ENCODE peak calls at places on chromosome 6, in eight cellular contexts. L is CD4-positive, alpha-beta T cell; G is psoas muscle; M is omental fat pad; O is NB4; U is OCI-LY7; K is brain microvascular endothelial cell; J is foreskin fibroblast. N is an unnamed sample.

GRCh38 chr6:11710221-11710836 is 68.3 kb downstream of the ADTRP start:
- DNase-seq in J (no peak), O (no peak), G (no peak), U (no peak), L (peak), K (no peak), M (no peak), N (peak)

GRCh38 chr6:132400641-132401119 is 595 bp downstream of the MOXD1 start:
- DNase-seq in M (no peak), O (no peak), G (no peak), L (no peak), K (no peak), U (no peak), J (no peak), N (no peak)

GRCh38 chr6:170271771-170272314 is 19.0 kb downstream of the DLL1 start:
- DNase-seq in O (peak), J (no peak), G (peak), U (peak), K (no peak), M (no peak), L (peak), N (peak)

GRCh38 chr6:33075568-33076405 is at the start of gene HLA-DPB1:
- DNase-seq in J (peak), L (no peak), U (peak), K (peak), G (no peak), O (peak), M (no peak), N (peak)

GRCh38 chr6:4355241-4355640 is 219.9 kb upstream of the ECI2 start:
- DNase-seq in U (no peak), K (peak), G (no peak), L (no peak), M (no peak), O (no peak), J (peak), N (no peak)

GRCh38 chr6:144944121-144944520 is 659.0 kb downstream of the UTRN start:
- DNase-seq in K (no peak), M (no peak), U (no peak), O (no peak), J (no peak), L (no peak), G (no peak), N (no peak)

GRCh38 chr6:72324591-72324990 is 297.3 kb upstream of the KCNQ5 start:
- DNase-seq in U (no peak), M (no peak), O (peak), K (no peak), G (no peak), L (no peak), J (no peak), N (no peak)

GRCh38 chr6:45480697-45481415 is 103.1 kb upstream of the SUPT3H start:
- DNase-seq in U (no peak), O (no peak), K (no peak), J (no peak), M (no peak), L (no peak), G (no peak), N (no peak)

GRCh38 chr6:4482461-4482860 is 293.7 kb upstream of the CDYL start:
- DNase-seq in J (no peak), O (no peak), M (no peak), U (no peak), K (no peak), L (no peak), G (no peak), N (no peak)

GRCh38 chr6:28802417-28803336 is 121.1 kb downstream of the TRIM27 start:
- DNase-seq in U (no peak), L (no peak), M (no peak), J (no peak), K (peak), G (no peak), O (peak), N (peak)

GRCh38 chr6:38603966-38604365 is 35.8 kb downstream of the BTBD9 start:
- DNase-seq in O (no peak), J (no peak), G (no peak), U (no peak), K (peak), L (no peak), M (no peak), N (no peak)

GRCh38 chr6:115551510-115551909 is 509.2 kb downstream of the FRK start:
- DNase-seq in J (no peak), K (no peak), M (no peak), O (no peak), U (no peak), G (no peak), L (no peak), N (no peak)

GRCh38 chr6:15952231-15953151 is 176.4 kb upstream of the MYLIP start:
- DNase-seq in O (peak), G (no peak), K (no peak), U (no peak), L (no peak), J (no peak), M (no peak), N (no peak)

GRCh38 chr6:46513533-46513932 is 22.3 kb upstream of the RCAN2 start:
- DNase-seq in K (no peak), G (no peak), O (no peak), U (no peak), M (no peak), J (no peak), L (no peak), N (no peak)

GRCh38 chr6:80425089-80425823 is 318.8 kb downstream of the BCKDHB start:
- DNase-seq in G (no peak), J (peak), M (no peak), K (peak), O (no peak), L (no peak), U (no peak), N (no peak)
- TF ChIP-seq CTCF in G (no peak), J (no peak), M (no peak), K (no peak), O (no peak), L (no peak), U (no peak), N (no peak)

GRCh38 chr6:21802611-21802899 is 209.0 kb downstream of the SOX4 start:
- DNase-seq in J (no peak), G (no peak), O (no peak), M (no peak), U (no peak), L (no peak), K (no peak), N (no peak)

GRCh38 chr6:21800948-21801438 is 207.4 kb downstream of the SOX4 start:
- DNase-seq in K (peak), U (no peak), O (no peak), M (no peak), G (no peak), L (no peak), J (peak), N (no peak)

GRCh38 chr6:21800330-21800729 is 206.8 kb downstream of the SOX4 start:
- DNase-seq in L (no peak), U (no peak), J (no peak), O (no peak), K (no peak), G (no peak), M (no peak), N (no peak)

GRCh38 chr6:21804941-21805610 is 211.5 kb downstream of the SOX4 start:
- DNase-seq in L (no peak), K (peak), U (no peak), M (no peak), J (no peak), O (no peak), G (no peak), N (no peak)

GRCh38 chr6:21801786-21802610 is 208.4 kb downstream of the SOX4 start:
- DNase-seq in K (no peak), O (no peak), G (no peak), L (no peak), U (no peak), M (no peak), J (no peak), N (no peak)
- TF ChIP-seq CTCF in K (no peak), O (no peak), G (no peak), L (no peak), U (no peak), M (no peak), J (no peak), N (no peak)

GRCh38 chr6:551405-551804 is 105.5 kb downstream of the HUS1B start:
- DNase-seq in K (peak), J (peak), L (no peak), U (peak), O (peak), M (no peak), G (no peak), N (peak)
- TF ChIP-seq CTCF in K (peak), J (peak), L (peak), U (peak), O (peak), M (no peak), G (no peak), N (no peak)

DNA sequence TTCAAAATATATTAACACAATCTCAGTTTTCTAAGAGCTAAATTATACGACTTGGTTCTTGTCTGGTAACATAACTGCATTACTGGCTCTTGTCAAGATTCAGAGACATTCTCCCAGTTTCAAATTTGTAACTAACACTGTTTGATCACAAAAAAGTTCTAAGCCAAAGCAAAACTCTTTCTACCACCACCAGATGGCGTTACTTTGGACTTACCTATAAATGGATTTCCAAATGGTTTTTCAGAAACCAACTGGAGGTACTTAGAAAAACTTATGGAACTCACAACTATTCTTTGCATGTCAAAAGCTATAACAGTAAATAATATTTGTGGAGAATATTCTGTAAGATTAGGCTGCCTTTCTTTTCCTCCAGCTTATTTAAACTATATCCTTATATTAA is 34.2 kb upstream of the GFRAL start:
- DNase-seq in L (no peak), O (peak), G (no peak), J (no peak), K (peak), U (peak), M (no peak), N (peak)
- TF ChIP-seq CTCF in L (no peak), O (peak), G (no peak), J (peak), K (peak), U (peak), M (no peak), N (peak)

GRCh38 chr6:161217631-161218030 is 56.2 kb downstream of the AGPAT4 start:
- DNase-seq in K (no peak), O (no peak), J (no peak), M (no peak), L (no peak), G (no peak), U (no peak), N (no peak)

GRCh38 chr6:161216616-161217205 is 57.1 kb downstream of the AGPAT4 start:
- DNase-seq in G (no peak), M (no peak), O (no peak), U (no peak), L (no peak), K (no peak), J (no peak), N (no peak)

GRCh38 chr6:161215876-161216615 is 57.8 kb downstream of the AGPAT4 start:
- DNase-seq in O (peak), K (peak), G (no peak), J (no peak), L (no peak), U (no peak), M (no peak), N (no peak)

GRCh38 chr6:161219336-161220079 is 54.4 kb downstream of the AGPAT4 start:
- DNase-seq in O (no peak), J (no peak), K (no peak), G (no peak), U (no peak), L (no peak), M (no peak), N (no peak)

GRCh38 chr6:161218222-161218621 is 55.6 kb downstream of the AGPAT4 start:
- DNase-seq in O (no peak), U (peak), J (no peak), G (no peak), K (no peak), L (no peak), M (no peak), N (no peak)
- TF ChIP-seq CTCF in O (peak), U (peak), J (peak), G (no peak), K (peak), L (no peak), M (no peak), N (no peak)